ENCODE peak calls at places on chromosomes 11 and 22, in six cellular contexts. F, Z, S, X, V and B are unnamed samples.

GRCh38 chr22:27975381-27976013 is 56.4 kb upstream of the PITPNB start:
- DNase-seq in S (no peak), Z (no peak), V (no peak), X (no peak), F (no peak), B (no peak)

GRCh38 chr11:24324211-24324610 is 172.6 kb upstream of the LUZP2 start:
- DNase-seq in Z (no peak), V (no peak), F (no peak), X (no peak), S (no peak), B (no peak)

GRCh38 chr11:27012254-27012921 is 18.5 kb downstream of the FIBIN start:
- DNase-seq in X (no peak), F (peak), V (no peak), Z (no peak), S (no peak), B (no peak)

GRCh38 chr22:24450600-24450999 is 23.2 kb downstream of the ADORA2A start:
- DNase-seq in F (no peak), Z (no peak), V (no peak), S (peak), X (no peak), B (peak)

GRCh38 chr11:86919557-86920210 is 35.5 kb downstream of the FZD4 start:
- DNase-seq in S (no peak), V (peak), X (no peak), Z (peak), F (peak), B (peak)

GRCh38 chr11:34859496-34859895 is 56.7 kb downstream of the APIP start:
- DNase-seq in F (no peak), V (no peak), Z (no peak), S (no peak), X (no peak), B (no peak)

GRCh38 chr11:117961896-117962295 is 24.3 kb upstream of the IL10RA start:
- DNase-seq in X (no peak), V (no peak), Z (peak), F (no peak), S (no peak), B (no peak)

GRCh38 chr22:48641906-48642475 is 1185.7 kb downstream of the BRD1 start:
- DNase-seq in Z (no peak), X (no peak), V (no peak), S (no peak), F (no peak), B (no peak)

GRCh38 chr11:92693146-92693545 is 276.3 kb upstream of the MTNR1B start:
- DNase-seq in X (no peak), S (peak), V (no peak), Z (no peak), F (no peak), B (no peak)

GRCh38 chr22:47408409-47408808 is 646.0 kb downstream of the TBC1D22A start:
- DNase-seq in V (no peak), X (no peak), F (no peak), Z (no peak), S (no peak), B (no peak)

GRCh38 chr11:118437046-118437735 is 899 bp downstream of the KMT2A start:
- DNase-seq in Z (peak), S (peak), F (no peak), X (peak), V (peak), B (no peak)

GRCh38 chr22:50507421-50507990 is at the start of gene LMF2:
- DNase-seq in X (peak), S (peak), Z (peak), F (no peak), V (peak), B (peak)

GRCh38 chr22:41603873-41604332 is 14.3 kb upstream of the PMM1 start:
- DNase-seq in V (no peak), Z (peak), S (no peak), X (no peak), F (no peak), B (no peak)

GRCh38 chr11:1479678-1480118 is 6.9 kb downstream of the MOB2 start:
- DNase-seq in Z (no peak), X (no peak), S (no peak), F (no peak), V (no peak), B (no peak)

GRCh38 chr11:36567684-36568083 is at the start of gene RAG1:
- DNase-seq in X (no peak), F (no peak), Z (no peak), S (no peak), V (no peak), B (no peak)

GRCh38 chr22:29078869-29079207 is 6.0 kb downstream of the KREMEN1 start:
- DNase-seq in F (no peak), V (no peak), X (no peak), Z (no peak), S (no peak), B (no peak)

GRCh38 chr11:119509277-119509841 is 86.4 kb upstream of the THY1 start:
- DNase-seq in V (no peak), Z (no peak), S (no peak), F (no peak), X (no peak), B (no peak)

GRCh38 chr11:113528982-113529381 is 53.8 kb upstream of the DRD2 start:
- DNase-seq in X (no peak), V (no peak), F (peak), S (no peak), Z (no peak), B (no peak)

GRCh38 chr11:104531075-104531474 is 367.1 kb upstream of the PDGFD start:
- DNase-seq in F (no peak), Z (peak), V (peak), X (no peak), S (no peak), B (no peak)

GRCh38 chr22:22823126-22823804 is 64.4 kb upstream of the IGLL5 start:
- DNase-seq in S (no peak), Z (no peak), X (no peak), V (no peak), F (no peak), B (no peak)

GRCh38 chr11:105774899-105775298 is 165.0 kb downstream of the GRIA4 start:
- DNase-seq in V (no peak), Z (no peak), X (no peak), F (no peak), S (no peak), B (no peak)

GRCh38 chr22:30420401-30421178 is 5.0 kb upstream of the MTFP1 start:
- DNase-seq in F (no peak), X (no peak), V (no peak), Z (no peak), S (no peak), B (no peak)

GRCh38 chr22:19357270-19358105 is 66.0 kb upstream of the CLTCL1 start:
- DNase-seq in Z (no peak), S (no peak), V (no peak), X (no peak), F (no peak), B (no peak)

GRCh38 chr22:17060126-17060525 is 24.7 kb upstream of the IL17RA start:
- DNase-seq in F (no peak), Z (no peak), V (no peak), X (no peak), S (no peak), B (no peak)

GRCh38 chr22:44154431-44154942 is 26.2 kb upstream of the PARVG start:
- DNase-seq in Z (peak), F (peak), S (no peak), V (no peak), X (no peak), B (no peak)

GRCh38 chr22:45253039-45253641 is 12.4 kb upstream of the KIAA0930 start:
- DNase-seq in Z (no peak), X (no peak), S (no peak), V (no peak), F (no peak), B (no peak)